ENCODE peak calls at places on chromosome 12, in nine cellular contexts. P, D, Z, C, G, Q, Y, A and H are unnamed samples.

GRCh38 chr12:77686760-77687159 is 143.9 kb upstream of the NAV3 start:
- DNase-seq in Q (no peak), C (no peak), A (peak), D (no peak), G (no peak), P (no peak), Z (no peak), Y (no peak), H (no peak)

GRCh38 chr12:14418526-14418925 is 53.0 kb downstream of the ATF7IP start:
- DNase-seq in G (peak), D (no peak), Z (no peak), P (no peak), Y (peak), Q (no peak), C (no peak), A (peak), H (no peak)

GRCh38 chr12:48131517-48131916 is 12.4 kb downstream of the PFKM start:
- DNase-seq in G (no peak), Z (no peak), Q (peak), P (no peak), A (no peak), D (no peak), C (no peak), Y (no peak), H (no peak)

GRCh38 chr12:64990991-64991570 is 130.0 kb downstream of the WIF1 start:
- DNase-seq in Q (no peak), A (no peak), C (no peak), Z (no peak), Y (peak), P (no peak), D (no peak), G (no peak), H (no peak)

GRCh38 chr12:50101663-50102062 is 2.1 kb upstream of the GPD1 start:
- DNase-seq in D (peak), P (no peak), Q (no peak), Z (no peak), A (peak), C (no peak), G (no peak), Y (peak), H (no peak)

GRCh38 chr12:39931231-39931630 is 174.7 kb downstream of the SLC2A13 start:
- DNase-seq in Z (no peak), G (no peak), P (no peak), A (no peak), D (no peak), Y (no peak), Q (no peak), C (no peak), H (no peak)

GRCh38 chr12:109763201-109763841 is 49.7 kb downstream of the FAM222A start:
- DNase-seq in G (no peak), A (peak), Q (no peak), D (peak), Z (no peak), P (no peak), Y (peak), C (no peak), H (no peak)

GRCh38 chr12:130155416-130156073 is 6.7 kb upstream of the FZD10 start:
- DNase-seq in C (no peak), Q (no peak), G (no peak), Z (no peak), A (no peak), P (no peak), D (peak), Y (peak), H (no peak)

GRCh38 chr12:188910-189621 is 24.9 kb downstream of the SLC6A12 start:
- DNase-seq in A (peak), P (peak), G (peak), Z (peak), Q (peak), Y (peak), C (peak), D (no peak), H (peak)

GRCh38 chr12:78120866-78121590 is 290.3 kb downstream of the NAV3 start:
- DNase-seq in Z (no peak), G (no peak), Q (no peak), P (peak), D (peak), A (peak), C (no peak), Y (peak), H (peak)

GRCh38 chr12:121015825-121016766 is at the start of gene C12orf43:
- DNase-seq in A (peak), Z (peak), C (peak), G (peak), Q (peak), Y (peak), P (peak), D (peak), H (peak)
- TF ChIP-seq CTCF in A (no peak), Z (no peak), C (no peak), G (no peak), Q (no peak), Y (no peak), P (no peak), D (no peak), H (no peak)

DNA sequence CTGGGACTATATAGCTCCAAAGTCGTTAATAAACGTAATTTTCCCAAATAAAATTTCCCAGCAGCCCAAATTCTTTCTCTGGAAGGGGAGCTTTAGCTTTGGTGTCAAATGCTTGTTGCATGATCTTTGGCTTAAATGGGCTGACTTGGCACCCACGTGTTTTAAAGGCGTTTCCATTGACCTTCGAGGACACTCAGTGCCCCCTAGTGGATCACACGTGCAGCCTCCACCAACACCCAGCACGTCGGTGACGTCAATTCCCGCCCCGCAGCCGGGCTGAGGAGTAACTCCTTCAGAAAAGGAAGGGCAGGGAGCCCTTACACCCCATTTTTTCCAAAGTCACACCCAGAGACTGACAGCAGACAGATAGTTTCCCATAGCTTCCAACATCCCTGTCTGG is 707.8 kb downstream of the AACS start:
- DNase-seq in G (no peak), Q (no peak), Y (peak), C (no peak), P (peak), Z (no peak), D (peak), A (no peak), H (peak)
- TF ChIP-seq CTCF in G (peak), Q (peak), Y (peak), C (no peak), P (no peak), Z (no peak), D (no peak), A (no peak), H (peak)

GRCh38 chr12:6470375-6471163 is at the start of gene VAMP1:
- DNase-seq in A (peak), P (peak), D (peak), Q (peak), Z (peak), C (peak), G (peak), Y (peak), H (peak)
- TF ChIP-seq CTCF in A (no peak), P (peak), D (no peak), Q (no peak), Z (no peak), C (peak), G (no peak), Y (no peak), H (no peak)

DNA sequence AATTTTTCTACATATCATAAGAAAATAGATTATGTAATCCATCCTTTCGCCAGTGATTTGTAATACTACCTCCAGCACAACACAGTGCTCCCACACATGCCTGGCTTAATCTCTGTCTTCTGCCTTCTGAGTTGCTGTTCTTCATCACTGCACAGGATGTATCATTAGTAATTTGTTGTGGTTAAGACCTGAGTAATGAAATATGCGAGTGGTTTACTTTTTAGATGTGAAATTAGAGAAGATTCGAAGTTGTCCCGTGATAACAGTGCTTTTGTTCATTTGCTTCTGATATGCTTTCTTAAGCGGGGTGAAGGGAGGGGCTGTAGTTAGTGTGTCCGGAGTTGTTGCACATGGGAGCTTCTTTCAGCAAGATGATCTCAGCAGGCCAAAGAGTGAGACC is 18.1 kb downstream of the KRT85 start:
- DNase-seq in Z (no peak), A (no peak), G (no peak), C (no peak), Y (peak), P (no peak), D (no peak), Q (no peak), H (no peak)
- TF ChIP-seq CTCF in Z (no peak), A (no peak), G (no peak), C (no peak), Y (no peak), P (no peak), D (no peak), Q (no peak), H (no peak)

GRCh38 chr12:32944195-32944594 is 47.6 kb upstream of the PKP2 start:
- DNase-seq in D (peak), G (no peak), Z (no peak), Y (peak), A (no peak), C (no peak), P (no peak), Q (no peak), H (no peak)

GRCh38 chr12:32946504-32947131 is 50.0 kb upstream of the PKP2 start:
- DNase-seq in Z (no peak), Y (no peak), A (no peak), P (no peak), G (no peak), C (no peak), Q (no peak), D (no peak), H (no peak)

GRCh38 chr12:32949815-32950214 is 53.2 kb upstream of the PKP2 start:
- DNase-seq in A (no peak), P (no peak), Z (no peak), Y (no peak), C (no peak), D (no peak), G (no peak), Q (no peak), H (no peak)

GRCh38 chr12:32947203-32947795 is 50.7 kb upstream of the PKP2 start:
- DNase-seq in G (no peak), A (no peak), Q (no peak), P (no peak), D (peak), Y (peak), C (no peak), Z (no peak), H (no peak)
- TF ChIP-seq CTCF in G (no peak), A (no peak), Q (no peak), P (no peak), D (peak), Y (peak), C (no peak), Z (no peak), H (no peak)

GRCh38 chr12:42237052-42237852 is 796 bp downstream of the YAF2 start:
- DNase-seq in Y (peak), D (peak), A (peak), Q (peak), C (peak), P (peak), Z (peak), G (peak), H (peak)
- TF ChIP-seq CTCF in Y (peak), D (peak), A (peak), Q (peak), C (peak), P (no peak), Z (peak), G (peak), H (peak)

DNA sequence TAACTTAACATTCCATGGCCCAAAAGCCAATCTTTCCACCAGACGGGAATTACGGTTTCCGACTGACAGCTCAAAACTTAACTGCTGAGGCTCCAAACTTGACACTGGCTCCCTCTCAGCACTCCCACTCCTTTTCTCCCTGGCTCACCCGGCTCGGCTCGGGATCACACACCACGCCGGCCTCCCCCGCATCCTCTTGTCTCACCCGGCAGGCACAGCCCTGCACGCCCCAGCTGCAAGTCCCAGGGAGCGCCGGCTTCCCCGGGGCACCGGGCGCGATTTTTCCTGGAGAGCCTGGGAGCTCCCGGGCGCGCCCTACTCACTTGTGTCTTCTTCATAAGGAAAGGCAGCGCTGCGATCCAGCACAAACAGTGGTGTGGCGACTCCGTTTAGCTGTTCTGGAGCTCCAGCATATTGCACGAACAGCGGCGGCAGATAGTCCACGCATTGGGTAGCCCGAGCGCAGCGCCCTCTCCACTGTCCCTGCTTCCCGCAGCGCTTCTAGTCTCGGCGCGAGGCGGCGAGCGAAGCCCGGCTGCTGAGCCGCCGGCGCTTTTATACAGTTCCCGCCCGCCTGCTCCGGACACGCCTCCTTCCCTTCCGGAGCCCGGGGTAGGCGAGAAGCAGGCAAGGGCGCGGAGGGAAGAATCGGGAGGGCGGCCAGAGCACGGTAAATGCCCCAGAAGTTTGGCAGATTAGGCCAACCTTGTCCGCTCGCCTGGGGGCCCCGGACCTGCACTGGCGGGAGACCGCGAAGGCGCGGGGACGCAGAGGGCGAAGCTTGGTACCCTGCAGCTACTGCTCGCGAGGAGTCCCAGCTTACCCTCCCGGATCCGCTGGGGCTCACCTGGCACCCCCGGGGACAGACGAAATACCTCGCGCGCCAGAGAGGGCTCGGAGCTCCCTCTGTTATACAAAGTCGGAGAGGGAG is at the start of gene KITLG:
- DNase-seq in A (peak), G (peak), D (peak), Z (peak), Q (peak), C (peak), P (peak), Y (peak), H (peak)
- TF ChIP-seq CTCF in A (peak), G (no peak), D (no peak), Z (peak), Q (peak), C (no peak), P (no peak), Y (peak), H (no peak)

GRCh38 chr12:32727237-32727636 is 28.5 kb downstream of the YARS2 start:
- DNase-seq in D (no peak), Q (no peak), P (no peak), Z (no peak), C (no peak), G (no peak), A (no peak), Y (no peak), H (no peak)
- TF ChIP-seq CTCF in D (no peak), Q (no peak), P (no peak), Z (no peak), C (no peak), G (no peak), A (no peak), Y (no peak), H (no peak)